ENCODE peak calls at places on chromosome 18, in four cellular contexts. One of them, this sample, is unnamed.

GRCh38 chr18:69895081-69896047 is 52.3 kb downstream of the CD226 start:
- DNase-seq in occipital lobe: no peak
- DNase-seq in NCI-H1694: no peak
- DNase-seq in activated CD4-positive, alpha-beta T cell treated with anti-CD3 and anti-CD28 coated beads for 48 hours: no peak
- DNase-seq in this sample: no peak

GRCh38 chr18:48929951-48930713 is 20.6 kb downstream of the SMAD7 start:
- DNase-seq in NCI-H1694: no peak
- DNase-seq in activated CD4-positive, alpha-beta T cell treated with anti-CD3 and anti-CD28 coated beads for 48 hours: no peak
- DNase-seq in occipital lobe: no peak
- DNase-seq in this sample: no peak

GRCh38 chr18:40851014-40851429 is 1104.0 kb upstream of the PIK3C3 start:
- DNase-seq in occipital lobe: no peak
- DNase-seq in activated CD4-positive, alpha-beta T cell treated with anti-CD3 and anti-CD28 coated beads for 48 hours: no peak
- DNase-seq in NCI-H1694: no peak
- DNase-seq in this sample: no peak

GRCh38 chr18:77062518-77063003 is 70.0 kb downstream of the MBP start:
- DNase-seq in occipital lobe: no peak
- DNase-seq in NCI-H1694: no peak
- DNase-seq in activated CD4-positive, alpha-beta T cell treated with anti-CD3 and anti-CD28 coated beads for 48 hours: peak; percentile 72
- DNase-seq in this sample: no peak

GRCh38 chr18:54388203-54389142 is 30.8 kb downstream of the C18orf54 start:
- DNase-seq in NCI-H1694: no peak
- DNase-seq in occipital lobe: no peak
- DNase-seq in activated CD4-positive, alpha-beta T cell treated with anti-CD3 and anti-CD28 coated beads for 48 hours: peak; percentile 57
- DNase-seq in this sample: no peak

GRCh38 chr18:8084160-8084559 is 517.0 kb downstream of the PTPRM start:
- DNase-seq in activated CD4-positive, alpha-beta T cell treated with anti-CD3 and anti-CD28 coated beads for 48 hours: peak; percentile 6
- DNase-seq in occipital lobe: no peak
- DNase-seq in NCI-H1694: no peak
- DNase-seq in this sample: no peak

GRCh38 chr18:50875966-50876536 is 2.9 kb upstream of the ME2 start:
- DNase-seq in occipital lobe: no peak
- DNase-seq in activated CD4-positive, alpha-beta T cell treated with anti-CD3 and anti-CD28 coated beads for 48 hours: no peak
- DNase-seq in NCI-H1694: no peak
- DNase-seq in this sample: no peak

GRCh38 chr18:48318481-48318880 is 90.7 kb downstream of the ZBTB7C start:
- DNase-seq in NCI-H1694: no peak
- DNase-seq in occipital lobe: no peak
- DNase-seq in activated CD4-positive, alpha-beta T cell treated with anti-CD3 and anti-CD28 coated beads for 48 hours: no peak
- DNase-seq in this sample: no peak

GRCh38 chr18:68985172-68985820 is 187.4 kb downstream of the CCDC102B start:
- DNase-seq in activated CD4-positive, alpha-beta T cell treated with anti-CD3 and anti-CD28 coated beads for 48 hours: no peak
- DNase-seq in occipital lobe: no peak
- DNase-seq in NCI-H1694: no peak
- DNase-seq in this sample: no peak

GRCh38 chr18:61398961-61399632 is 65.9 kb downstream of the CDH20 start:
- DNase-seq in occipital lobe: no peak
- DNase-seq in NCI-H1694: no peak
- DNase-seq in activated CD4-positive, alpha-beta T cell treated with anti-CD3 and anti-CD28 coated beads for 48 hours: no peak
- DNase-seq in this sample: no peak

GRCh38 chr18:58321986-58322385 is 278.0 kb downstream of the NEDD4L start:
- DNase-seq in occipital lobe: peak; percentile 42
- DNase-seq in activated CD4-positive, alpha-beta T cell treated with anti-CD3 and anti-CD28 coated beads for 48 hours: peak; percentile 69
- DNase-seq in NCI-H1694: peak; percentile 47
- DNase-seq in this sample: peak; percentile 21

GRCh38 chr18:48569915-48570264 is 31.1 kb downstream of the CTIF start:
- DNase-seq in activated CD4-positive, alpha-beta T cell treated with anti-CD3 and anti-CD28 coated beads for 48 hours: no peak
- DNase-seq in NCI-H1694: no peak
- DNase-seq in occipital lobe: no peak
- DNase-seq in this sample: no peak

GRCh38 chr18:9055185-9055584 is 47.3 kb upstream of the NDUFV2 start:
- DNase-seq in NCI-H1694: no peak
- DNase-seq in activated CD4-positive, alpha-beta T cell treated with anti-CD3 and anti-CD28 coated beads for 48 hours: no peak
- DNase-seq in occipital lobe: no peak
- DNase-seq in this sample: no peak

GRCh38 chr18:7567487-7568425 is 640 bp downstream of the PTPRM start:
- DNase-seq in occipital lobe: no peak
- DNase-seq in activated CD4-positive, alpha-beta T cell treated with anti-CD3 and anti-CD28 coated beads for 48 hours: peak; percentile 17
- DNase-seq in NCI-H1694: no peak
- DNase-seq in this sample: no peak

GRCh38 chr18:24414349-24415003 is 12.0 kb upstream of the IMPACT start:
- DNase-seq in NCI-H1694: no peak
- DNase-seq in activated CD4-positive, alpha-beta T cell treated with anti-CD3 and anti-CD28 coated beads for 48 hours: peak; percentile 64
- DNase-seq in occipital lobe: no peak
- DNase-seq in this sample: no peak

This sample was measured in caudate nucleus.